ENCODE peak calls at places on chromosome 6, in nine cellular contexts. N is anterior cingulate cortex; F is ACHN; S is activated gamma-delta T cell; L is fibroblast of the conjunctiva; T is stimulated activated CD4-positive, alpha-beta T cell treated with anti-CD3 and anti-CD28 coated beads, Interleukin-15, amount 100 ng/mL, for 24 hours; H is type B pancreatic cell; X is HuH-7; I is pulmonary artery endothelial cell. G is an unnamed sample.

GRCh38 chr6:41538556-41539182 is 7.5 kb upstream of the FOXP4 start:
- DNase-seq in N (no peak), F (no peak), S (no peak), L (no peak), T (no peak), H (no peak), X (peak), I (no peak), G (peak)

GRCh38 chr6:26592649-26593048 is 4.1 kb upstream of the ABT1 start:
- DNase-seq in N (no peak), F (no peak), S (no peak), L (no peak), T (no peak), H (no peak), X (no peak), I (no peak), G (no peak)

GRCh38 chr6:137728386-137729349 is 138.4 kb upstream of the TNFAIP3 start:
- DNase-seq in N (no peak), F (peak), S (no peak), L (peak), T (no peak), H (no peak), X (no peak), I (peak), G (no peak)

GRCh38 chr6:146582857-146583256 is 15.9 kb upstream of the ADGB start:
- DNase-seq in N (no peak), F (no peak), S (no peak), L (peak), T (no peak), H (no peak), X (no peak), I (no peak), G (no peak)

GRCh38 chr6:143743256-143744166 is 65.7 kb downstream of the PHACTR2 start:
- DNase-seq in N (no peak), F (no peak), S (no peak), L (no peak), T (no peak), H (no peak), X (no peak), I (no peak), G (no peak)

GRCh38 chr6:19736066-19736465 is 101.1 kb upstream of the ID4 start:
- DNase-seq in N (no peak), F (no peak), S (no peak), L (peak), T (no peak), H (no peak), X (no peak), I (no peak), G (no peak)

GRCh38 chr6:144264270-144265060 is 20.7 kb upstream of the UTRN start:
- DNase-seq in N (no peak), F (peak), S (no peak), L (peak), T (no peak), H (no peak), X (no peak), I (peak), G (no peak)

GRCh38 chr6:100281471-100281878 is 183.2 kb downstream of the SIM1 start:
- DNase-seq in N (no peak), F (no peak), S (no peak), L (no peak), T (no peak), H (no peak), X (no peak), I (no peak), G (no peak)

GRCh38 chr6:157268396-157268795 is 54.9 kb downstream of the TMEM242 start:
- DNase-seq in N (no peak), F (no peak), S (no peak), L (no peak), T (no peak), H (no peak), X (no peak), I (no peak), G (no peak)

GRCh38 chr6:18634912-18635311 is 247.8 kb downstream of the RNF144B start:
- DNase-seq in N (no peak), F (no peak), S (no peak), L (no peak), T (no peak), H (no peak), X (no peak), I (no peak), G (no peak)

GRCh38 chr6:30331981-30332380 is 5.3 kb downstream of the TRIM39 start:
- DNase-seq in N (no peak), F (no peak), S (no peak), L (no peak), T (no peak), H (no peak), X (no peak), I (no peak), G (peak)

GRCh38 chr6:128601060-128601459 is 80.7 kb upstream of the PTPRK start:
- DNase-seq in N (no peak), F (no peak), S (no peak), L (peak), T (no peak), H (no peak), X (no peak), I (no peak), G (peak)

GRCh38 chr6:131733376-131734016 is 22.7 kb upstream of the CTAGE9 start:
- DNase-seq in N (peak), F (no peak), S (no peak), L (peak), T (peak), H (no peak), X (no peak), I (no peak), G (no peak)

GRCh38 chr6:70166088-70166958 is 136.6 kb downstream of the COL9A1 start:
- DNase-seq in N (peak), F (peak), S (no peak), L (peak), T (peak), H (no peak), X (peak), I (no peak), G (peak)

GRCh38 chr6:140897804-140898573 is 1234.7 kb upstream of the GJE1 start:
- DNase-seq in N (no peak), F (no peak), S (no peak), L (no peak), T (no peak), H (no peak), X (no peak), I (no peak), G (no peak)

GRCh38 chr6:3561745-3562144 is 104.9 kb upstream of the SLC22A23 start:
- DNase-seq in N (no peak), F (no peak), S (no peak), L (no peak), T (no peak), H (no peak), X (peak), I (peak), G (peak)

GRCh38 chr6:45663181-45664180 is 285.7 kb upstream of the SUPT3H start:
- DNase-seq in N (peak), F (no peak), S (peak), L (peak), T (peak), H (peak), X (no peak), I (no peak), G (peak)

GRCh38 chr6:46175446-46175845 is 4.7 kb upstream of the ENPP5 start:
- DNase-seq in N (no peak), F (no peak), S (no peak), L (no peak), T (no peak), H (no peak), X (no peak), I (no peak), G (no peak)

GRCh38 chr6:28880894-28881780 is 42.6 kb downstream of the TRIM27 start:
- DNase-seq in N (peak), F (no peak), S (no peak), L (peak), T (peak), H (peak), X (no peak), I (no peak), G (peak)

GRCh38 chr6:93624408-93624807 is 205.0 kb upstream of the EPHA7 start:
- DNase-seq in N (no peak), F (no peak), S (no peak), L (no peak), T (no peak), H (no peak), X (no peak), I (no peak), G (no peak)

GRCh38 chr6:142871910-142872331 is 73.1 kb downstream of the HIVEP2 start:
- DNase-seq in N (no peak), F (peak), S (no peak), L (no peak), T (peak), H (no peak), X (peak), I (peak), G (no peak)

GRCh38 chr6:156395276-156395675 is 381.9 kb upstream of the ARID1B start:
- DNase-seq in N (no peak), F (no peak), S (no peak), L (no peak), T (peak), H (no peak), X (no peak), I (no peak), G (peak)

GRCh38 chr6:2918936-2919335 is 15.8 kb upstream of the SERPINB9 start:
- DNase-seq in N (no peak), F (no peak), S (no peak), L (no peak), T (peak), H (no peak), X (no peak), I (no peak), G (no peak)

GRCh38 chr6:32085759-32086458 is 23.2 kb downstream of the TNXB start:
- DNase-seq in N (no peak), F (no peak), S (no peak), L (no peak), T (no peak), H (no peak), X (no peak), I (no peak), G (no peak)

GRCh38 chr6:82436740-82437139 is 73.1 kb downstream of the TPBG start:
- DNase-seq in N (no peak), F (no peak), S (no peak), L (no peak), T (no peak), H (no peak), X (no peak), I (no peak), G (no peak)

GRCh38 chr6:56868687-56869086 is 86.2 kb upstream of the BEND6 start:
- DNase-seq in N (no peak), F (no peak), S (no peak), L (no peak), T (no peak), H (no peak), X (no peak), I (peak), G (peak)

GRCh38 chr6:111603648-111604047 is 2.0 kb downstream of the TRAF3IP2 start:
- DNase-seq in N (no peak), F (no peak), S (no peak), L (no peak), T (no peak), H (no peak), X (no peak), I (no peak), G (no peak)

GRCh38 chr6:97282238-97282725 is 734 bp downstream of the MMS22L start:
- DNase-seq in N (no peak), F (peak), S (no peak), L (no peak), T (no peak), H (no peak), X (peak), I (no peak), G (peak)

GRCh38 chr6:155943635-155944034 is 488.0 kb upstream of the NOX3 start:
- DNase-seq in N (no peak), F (no peak), S (no peak), L (no peak), T (no peak), H (no peak), X (no peak), I (no peak), G (no peak)

GRCh38 chr6:307065-307814 is 15.0 kb downstream of the DUSP22 start:
- DNase-seq in N (no peak), F (no peak), S (no peak), L (no peak), T (no peak), H (no peak), X (no peak), I (no peak), G (no peak)

GRCh38 chr6:112485813-112486212 is 138.7 kb downstream of the RFPL4B start:
- DNase-seq in N (no peak), F (no peak), S (no peak), L (no peak), T (no peak), H (no peak), X (no peak), I (peak), G (no peak)

G was measured in DMS53.